ENCODE peak calls at places on chromosomes 7 and 10, in nine cellular contexts. G, L, V, U, I, H, P, F and X are unnamed samples.

GRCh38 chr10:124681091-124681490 is 63.1 kb downstream of the FAM53B start:
- DNase-seq in U (no peak), V (no peak), H (no peak), P (no peak), I (no peak), G (no peak), F (no peak), L (no peak), X (no peak)

GRCh38 chr10:113127285-113128283 is 177.5 kb downstream of the TCF7L2 start:
- DNase-seq in U (no peak), G (no peak), H (no peak), P (no peak), F (no peak), V (no peak), L (no peak), I (no peak), X (no peak)

GRCh38 chr10:122495406-122496340 is 34.3 kb downstream of the HTRA1 start:
- DNase-seq in H (no peak), G (peak), F (no peak), V (peak), L (no peak), U (no peak), I (no peak), P (peak), X (no peak)

GRCh38 chr10:22849077-22849810 is 78.6 kb upstream of the ARMC3 start:
- DNase-seq in I (no peak), G (peak), F (no peak), V (peak), U (no peak), H (peak), P (peak), L (no peak), X (no peak)

GRCh38 chr7:134368851-134369533 is 52.3 kb upstream of the SLC35B4 start:
- DNase-seq in L (no peak), G (peak), H (no peak), F (peak), U (peak), V (no peak), P (peak), I (no peak), X (no peak)

GRCh38 chr7:138876326-138876725 is 78.3 kb upstream of the ATP6V0A4 start:
- DNase-seq in G (no peak), V (no peak), U (no peak), H (no peak), P (no peak), F (no peak), L (no peak), I (no peak), X (no peak)

GRCh38 chr10:70232155-70232858 is 922 bp downstream of the PPA1 start:
- DNase-seq in H (peak), V (peak), I (no peak), L (peak), P (no peak), U (peak), F (peak), G (peak), X (no peak)

GRCh38 chr7:133139350-133139749 is 57.5 kb upstream of the CHCHD3 start:
- DNase-seq in L (no peak), V (no peak), F (no peak), G (peak), H (peak), I (no peak), P (peak), U (no peak), X (no peak)

GRCh38 chr10:30751678-30752331 is 122.3 kb upstream of the LYZL2 start:
- DNase-seq in V (peak), G (peak), U (peak), L (peak), P (peak), I (no peak), H (peak), F (peak), X (no peak)

GRCh38 chr7:131007439-131008330 is 273.7 kb upstream of the KLF14 start:
- DNase-seq in V (peak), L (peak), P (peak), I (no peak), F (peak), H (peak), U (peak), G (peak), X (no peak)

GRCh38 chr7:27922907-27923306 is 182.9 kb downstream of the TAX1BP1 start:
- DNase-seq in P (no peak), I (no peak), H (no peak), F (no peak), L (no peak), U (no peak), V (no peak), G (no peak), X (no peak)

GRCh38 chr7:37113661-37114355 is 334.9 kb downstream of the ELMO1 start:
- DNase-seq in F (no peak), P (peak), U (no peak), G (no peak), V (no peak), L (no peak), I (no peak), H (peak), X (no peak)

GRCh38 chr10:102118867-102119266 is 1.3 kb downstream of the LDB1 start:
- DNase-seq in V (no peak), H (no peak), P (no peak), U (no peak), G (no peak), I (no peak), F (no peak), L (peak), X (no peak)

GRCh38 chr7:84712326-84712725 is 474.5 kb downstream of the SEMA3D start:
- DNase-seq in P (no peak), U (no peak), H (no peak), F (no peak), V (no peak), G (no peak), L (no peak), I (no peak), X (no peak)

GRCh38 chr10:9613338-9613737 is 1404.3 kb upstream of the CELF2 start:
- DNase-seq in U (no peak), L (no peak), I (no peak), H (no peak), G (no peak), P (no peak), V (no peak), F (no peak), X (no peak)

GRCh38 chr10:8637640-8638039 is 583.2 kb downstream of the GATA3 start:
- DNase-seq in U (no peak), V (no peak), H (no peak), G (peak), L (no peak), P (no peak), F (no peak), I (no peak), X (no peak)

GRCh38 chr10:124015991-124016390 is 77.4 kb downstream of the CHST15 start:
- DNase-seq in I (no peak), P (no peak), U (no peak), V (no peak), F (no peak), G (no peak), H (no peak), L (no peak), X (no peak)

GRCh38 chr7:51823437-51823836 is 506.8 kb upstream of the COBL start:
- DNase-seq in L (no peak), G (no peak), I (no peak), U (no peak), F (no peak), V (no peak), H (no peak), P (no peak), X (no peak)

GRCh38 chr10:70656489-70656888 is 15.8 kb upstream of the ADAMTS14 start:
- DNase-seq in L (peak), F (no peak), P (peak), H (peak), I (no peak), G (peak), U (peak), V (no peak), X (peak)

GRCh38 chr7:151808296-151809155 is 68.4 kb downstream of the PRKAG2 start:
- DNase-seq in V (no peak), U (peak), L (no peak), F (no peak), P (no peak), G (peak), H (no peak), I (no peak), X (no peak)

GRCh38 chr10:18960466-18961079 is 88.0 kb upstream of the MALRD1 start:
- DNase-seq in P (no peak), L (no peak), F (no peak), I (no peak), G (no peak), H (no peak), U (no peak), V (no peak), X (no peak)